ENCODE peak calls at places on chromosome 15, in five cellular contexts. T is neuronal stem cell, W is H9, C is trophoblast cell, X is H1. S is an unnamed sample.

GRCh38 chr15:39785139-39785538 is 2.5 kb upstream of the FSIP1 start:
- DNase-seq in C (no peak), W (no peak), X (no peak), T (no peak), S (no peak)

GRCh38 chr15:30990036-30990435 is 1.4 kb downstream of the MTMR10 start:
- DNase-seq in X (no peak), W (no peak), T (no peak), C (no peak), S (peak)

GRCh38 chr15:35007397-35007796 is 19.3 kb upstream of the ZNF770 start:
- DNase-seq in X (no peak), W (no peak), C (no peak), T (no peak), S (no peak)

GRCh38 chr15:62445244-62445643 is 280.2 kb upstream of the C2CD4B start:
- DNase-seq in X (no peak), C (no peak), W (no peak), T (no peak), S (peak)

GRCh38 chr15:60972301-60972700 is 256.8 kb downstream of the RORA start:
- DNase-seq in X (no peak), C (peak), T (no peak), W (no peak), S (peak)

GRCh38 chr15:93900476-93901400 is 330.6 kb upstream of the MCTP2 start:
- DNase-seq in C (peak), X (no peak), T (no peak), W (peak), S (no peak)

GRCh38 chr15:40054746-40055575 is 16.0 kb upstream of the SRP14 start:
- DNase-seq in W (no peak), C (peak), T (no peak), X (no peak), S (peak)

GRCh38 chr15:91099616-91100560 is at the start of gene SV2B:
- DNase-seq in W (peak), T (peak), X (peak), C (peak), S (peak)

GRCh38 chr15:27480642-27481041 is 509.7 kb downstream of the GABRG3 start:
- DNase-seq in X (no peak), T (no peak), W (no peak), C (no peak), S (no peak)

GRCh38 chr15:94793641-94794040 is 562.3 kb downstream of the MCTP2 start:
- DNase-seq in T (no peak), X (no peak), W (no peak), C (no peak), S (peak)

GRCh38 chr15:91855684-91856553 is 2.4 kb downstream of the SLCO3A1 start:
- DNase-seq in T (peak), W (peak), X (peak), C (no peak), S (no peak)

GRCh38 chr15:63491116-63491817 is 13.1 kb upstream of the USP3 start:
- DNase-seq in T (no peak), X (no peak), C (no peak), W (no peak), S (no peak)

GRCh38 chr15:95653361-95653805 is 677.1 kb upstream of the NR2F2 start:
- DNase-seq in T (no peak), X (no peak), W (no peak), C (peak), S (no peak)

GRCh38 chr15:78991476-78991875 is 46.6 kb upstream of the CTSH start:
- DNase-seq in C (no peak), X (no peak), T (no peak), W (no peak), S (peak)

GRCh38 chr15:101294731-101295606 is at the start of gene SNRPA1:
- DNase-seq in T (peak), X (peak), W (peak), C (peak), S (peak)

GRCh38 chr15:78302579-78302978 is 3.2 kb upstream of the SKIC8 start:
- DNase-seq in C (no peak), T (no peak), X (no peak), W (no peak), S (peak)

GRCh38 chr15:39578851-39579486 is 1.9 kb upstream of the THBS1 start:
- DNase-seq in T (no peak), C (no peak), W (no peak), X (no peak), S (peak)

GRCh38 chr15:50138391-50138790 is 19.4 kb upstream of the ATP8B4 start:
- DNase-seq in X (no peak), W (no peak), T (no peak), C (no peak), S (peak)

GRCh38 chr15:64193971-64194370 is 31.1 kb upstream of the PPIB start:
- DNase-seq in C (no peak), X (no peak), W (no peak), T (no peak), S (no peak)

GRCh38 chr15:68032672-68033071 is 21.4 kb upstream of the PIAS1 start:
- DNase-seq in X (no peak), W (no peak), T (no peak), C (no peak), S (no peak)

GRCh38 chr15:37204698-37205097 is 104.3 kb upstream of the MEIS2 start:
- DNase-seq in W (no peak), T (no peak), X (no peak), C (no peak), S (no peak)
- H2BK12ac ChIP-seq in W (no peak), T (no peak), X (no peak), C (no peak), S (no peak)

GRCh38 chr15:66644000-66644787 is 57.8 kb upstream of the SMAD6 start:
- DNase-seq in T (no peak), W (no peak), X (no peak), C (no peak), S (no peak)
- H2BK120ac ChIP-seq in T (no peak), W (no peak), X (no peak), C (peak), S (peak)

GRCh38 chr15:69515508-69516290 is 63.1 kb downstream of the RPLP1 start:
- DNase-seq in C (peak), W (no peak), X (no peak), T (no peak), S (no peak)

GRCh38 chr15:69513986-69514385 is 61.4 kb downstream of the RPLP1 start:
- DNase-seq in C (no peak), W (no peak), X (peak), T (no peak), S (no peak)

GRCh38 chr15:69511015-69511414 is 58.4 kb downstream of the RPLP1 start:
- DNase-seq in C (no peak), T (no peak), X (peak), W (no peak), S (no peak)

GRCh38 chr15:69509131-69509530 is 56.5 kb downstream of the RPLP1 start:
- DNase-seq in C (no peak), X (no peak), W (no peak), T (no peak), S (no peak)

DNA sequence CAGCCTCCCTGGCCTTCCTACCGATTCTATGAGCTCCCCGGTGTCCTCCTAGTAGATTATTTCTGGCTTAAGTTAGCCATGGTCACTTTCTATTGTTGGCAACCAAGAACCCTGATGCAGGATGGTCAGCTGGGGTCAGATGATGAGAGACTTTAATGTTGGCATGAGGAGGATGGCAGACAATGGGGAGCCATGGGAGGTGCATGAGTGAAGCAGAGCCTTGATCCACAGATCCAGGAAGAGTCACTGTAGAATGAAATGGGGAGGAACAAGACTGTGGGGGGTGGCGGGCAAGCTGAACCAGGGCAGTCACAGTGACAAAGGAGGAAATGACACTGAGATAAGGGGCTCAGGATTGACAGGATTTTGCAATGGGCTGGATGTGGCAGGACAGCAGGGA is 60.8 kb downstream of the RPLP1 start:
- DNase-seq in T (no peak), C (no peak), W (no peak), X (no peak), S (no peak)
- H2BK12ac ChIP-seq in T (no peak), C (no peak), W (no peak), X (no peak), S (no peak)

GRCh38 chr15:71336671-71337070 is 221.4 kb downstream of the THSD4 start:
- DNase-seq in X (no peak), C (peak), T (no peak), W (no peak), S (no peak)

GRCh38 chr15:71334874-71335273 is 219.6 kb downstream of the THSD4 start:
- DNase-seq in X (no peak), W (no peak), T (no peak), C (no peak), S (no peak)

GRCh38 chr15:71337197-71337845 is 222.1 kb downstream of the THSD4 start:
- DNase-seq in X (no peak), C (peak), T (no peak), W (peak), S (peak)

GRCh38 chr15:71334434-71334833 is 219.2 kb downstream of the THSD4 start:
- DNase-seq in W (no peak), T (no peak), C (no peak), X (no peak), S (no peak)

DNA sequence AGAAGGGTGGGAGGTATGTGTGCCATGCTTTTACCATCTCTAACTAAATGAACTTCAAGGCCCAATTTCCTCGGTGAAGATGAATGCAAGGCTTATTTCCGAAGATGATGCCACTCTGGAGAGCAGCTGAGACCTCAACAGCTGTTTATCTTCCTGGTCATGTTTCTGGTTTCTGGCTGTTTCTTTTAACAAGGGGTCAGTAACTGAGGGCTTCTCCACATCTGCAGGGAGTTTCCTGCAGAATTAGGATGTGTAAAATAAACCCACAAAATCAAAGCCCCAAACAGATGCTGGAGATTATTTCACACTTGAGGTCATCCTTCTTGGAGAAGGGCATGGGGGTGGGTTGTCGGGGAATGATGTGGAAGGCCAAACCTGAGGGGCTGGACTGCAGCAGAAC is 220.3 kb downstream of the THSD4 start:
- DNase-seq in T (no peak), C (no peak), W (no peak), X (no peak), S (peak)
- H2BK120ac ChIP-seq in T (no peak), C (no peak), W (no peak), X (no peak), S (no peak)

S was measured in mesenchymal stem cell.